ENCODE peak calls at places on chromosomes 7 and 10, in six cellular contexts. One of them, this sample, is unnamed. For H3K36me3, the result is how much of the 10 kb centered on the place peaks cover.

GRCh38 chr7:258476-259190 is 31.3 kb upstream of the FOXL3 start:
- DNase-seq in thoracic aorta: no peak
- DNase-seq in CD8-positive, alpha-beta T cell: no peak
- DNase-seq in Panc1: no peak
- DNase-seq in sigmoid colon: no peak
- DNase-seq in mammary epithelial cell: no peak
- DNase-seq in this sample: no peak

GRCh38 chr10:109040622-109041021 is 882.7 kb downstream of the XPNPEP1 start:
- DNase-seq in thoracic aorta: no peak
- DNase-seq in CD8-positive, alpha-beta T cell: no peak
- DNase-seq in Panc1: no peak
- DNase-seq in sigmoid colon: no peak
- DNase-seq in mammary epithelial cell: no peak
- DNase-seq in this sample: no peak

GRCh38 chr10:3036155-3036554 is 31.2 kb upstream of the PFKP start:
- DNase-seq in thoracic aorta: no peak
- DNase-seq in CD8-positive, alpha-beta T cell: no peak
- DNase-seq in Panc1: no peak
- DNase-seq in sigmoid colon: no peak
- DNase-seq in mammary epithelial cell: no peak
- DNase-seq in this sample: no peak

GRCh38 chr10:95262763-95263518 is 27.9 kb downstream of the PDLIM1 start:
- DNase-seq in thoracic aorta: no peak
- DNase-seq in CD8-positive, alpha-beta T cell: no peak
- DNase-seq in Panc1: no peak
- DNase-seq in sigmoid colon: no peak
- DNase-seq in mammary epithelial cell: no peak
- DNase-seq in this sample: no peak

GRCh38 chr7:449249-450019 is 70.2 kb downstream of the PDGFA start:
- DNase-seq in thoracic aorta: no peak
- DNase-seq in CD8-positive, alpha-beta T cell: no peak
- DNase-seq in Panc1: no peak
- DNase-seq in sigmoid colon: no peak
- DNase-seq in mammary epithelial cell: no peak
- DNase-seq in this sample: no peak

GRCh38 chr7:4430227-4430626 is 251.9 kb upstream of the FOXK1 start:
- DNase-seq in thoracic aorta: no peak
- DNase-seq in CD8-positive, alpha-beta T cell: no peak
- DNase-seq in Panc1: no peak
- DNase-seq in sigmoid colon: no peak
- DNase-seq in mammary epithelial cell: no peak
- DNase-seq in this sample: no peak

GRCh38 chr10:100710151-100710871 is 35.1 kb upstream of the PAX2 start:
- DNase-seq in thoracic aorta: no peak
- DNase-seq in CD8-positive, alpha-beta T cell: no peak
- DNase-seq in Panc1: no peak
- DNase-seq in sigmoid colon: no peak
- DNase-seq in mammary epithelial cell: no peak
- DNase-seq in this sample: no peak

GRCh38 chr10:121378402-121378801 is 219.8 kb downstream of the FGFR2 start:
- DNase-seq in thoracic aorta: no peak
- DNase-seq in CD8-positive, alpha-beta T cell: no peak
- DNase-seq in Panc1: no peak
- DNase-seq in sigmoid colon: no peak
- DNase-seq in mammary epithelial cell: no peak
- DNase-seq in this sample: no peak

GRCh38 chr7:111789880-111790279 is 227.6 kb upstream of the IMMP2L start:
- DNase-seq in thoracic aorta: no peak
- DNase-seq in CD8-positive, alpha-beta T cell: no peak
- DNase-seq in Panc1: no peak
- DNase-seq in sigmoid colon: no peak
- DNase-seq in mammary epithelial cell: no peak
- DNase-seq in this sample: no peak

GRCh38 chr7:67137464-67137863 is 140.8 kb downstream of the TYW1 start:
- DNase-seq in thoracic aorta: no peak
- DNase-seq in CD8-positive, alpha-beta T cell: no peak
- DNase-seq in Panc1: no peak
- DNase-seq in sigmoid colon: no peak
- DNase-seq in mammary epithelial cell: peak
- DNase-seq in this sample: no peak

GRCh38 chr7:47992446-47992845 is 13.0 kb upstream of the HUS1 start:
- DNase-seq in thoracic aorta: no peak
- DNase-seq in CD8-positive, alpha-beta T cell: no peak
- DNase-seq in Panc1: no peak
- DNase-seq in sigmoid colon: no peak
- DNase-seq in mammary epithelial cell: no peak
- DNase-seq in this sample: no peak

GRCh38 chr7:2928256-2928612 is 84.1 kb upstream of the GNA12 start:
- DNase-seq in thoracic aorta: no peak
- DNase-seq in CD8-positive, alpha-beta T cell: no peak
- DNase-seq in Panc1: no peak
- DNase-seq in sigmoid colon: no peak
- DNase-seq in mammary epithelial cell: no peak
- DNase-seq in this sample: no peak

GRCh38 chr10:116627386-116627933 is 6.7 kb downstream of the PNLIPRP2 start:
- DNase-seq in thoracic aorta: no peak
- DNase-seq in CD8-positive, alpha-beta T cell: no peak
- DNase-seq in Panc1: no peak
- DNase-seq in sigmoid colon: no peak
- DNase-seq in mammary epithelial cell: peak
- DNase-seq in this sample: no peak
- TF ChIP-seq CTCF in thoracic aorta: no peak
- TF ChIP-seq CTCF in CD8-positive, alpha-beta T cell: no peak
- TF ChIP-seq CTCF in Panc1: peak
- TF ChIP-seq CTCF in sigmoid colon: peak
- TF ChIP-seq CTCF in mammary epithelial cell: peak
- TF ChIP-seq CTCF in this sample: peak

DNA sequence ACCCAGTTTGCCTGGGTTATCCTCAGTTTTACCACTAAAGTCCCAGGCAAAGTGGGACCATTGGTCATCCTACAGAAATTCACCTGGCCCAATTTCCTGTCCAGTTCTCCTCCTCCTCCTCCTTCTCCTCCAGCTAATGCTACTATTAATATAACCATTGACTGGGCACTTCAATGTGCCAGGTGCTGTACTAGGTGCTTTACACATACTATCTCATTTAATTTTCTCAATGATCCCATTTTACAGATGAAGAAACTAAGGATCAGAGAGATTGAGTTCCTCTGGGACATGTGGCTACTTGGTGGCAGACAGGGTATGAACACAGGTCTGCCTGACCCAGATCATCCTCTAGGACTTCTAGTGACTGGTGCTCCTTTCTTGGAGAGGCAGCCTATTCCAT is 79.0 kb downstream of the MYOF start:
- DNase-seq in thoracic aorta: no peak
- DNase-seq in CD8-positive, alpha-beta T cell: no peak
- DNase-seq in Panc1: no peak
- DNase-seq in sigmoid colon: no peak
- DNase-seq in mammary epithelial cell: no peak
- DNase-seq in this sample: no peak
- H3K36me3 ChIP-seq in thoracic aorta: under half
- H3K36me3 ChIP-seq in CD8-positive, alpha-beta T cell: under half
- H3K36me3 ChIP-seq in Panc1: half or more
- H3K36me3 ChIP-seq in sigmoid colon: under half
- H3K36me3 ChIP-seq in mammary epithelial cell: under half
- H3K36me3 ChIP-seq in this sample: under half

GRCh38 chr10:132342553-132342952 is 10.6 kb downstream of the LRRC27 start:
- DNase-seq in thoracic aorta: no peak
- DNase-seq in CD8-positive, alpha-beta T cell: no peak
- DNase-seq in Panc1: no peak
- DNase-seq in sigmoid colon: no peak
- DNase-seq in mammary epithelial cell: no peak
- DNase-seq in this sample: no peak
- H3K4me3 ChIP-seq in thoracic aorta: no peak
- H3K4me3 ChIP-seq in CD8-positive, alpha-beta T cell: no peak
- H3K4me3 ChIP-seq in Panc1: no peak
- H3K4me3 ChIP-seq in sigmoid colon: no peak
- H3K4me3 ChIP-seq in mammary epithelial cell: no peak
- H3K4me3 ChIP-seq in this sample: no peak

GRCh38 chr10:44809652-44810051 is 101.5 kb upstream of the TMEM72 start:
- DNase-seq in thoracic aorta: no peak
- DNase-seq in CD8-positive, alpha-beta T cell: no peak
- DNase-seq in Panc1: no peak
- DNase-seq in sigmoid colon: no peak
- DNase-seq in mammary epithelial cell: no peak
- DNase-seq in this sample: no peak
- TF ChIP-seq CTCF in thoracic aorta: no peak
- TF ChIP-seq CTCF in CD8-positive, alpha-beta T cell: no peak
- TF ChIP-seq CTCF in Panc1: peak
- TF ChIP-seq CTCF in sigmoid colon: no peak
- TF ChIP-seq CTCF in mammary epithelial cell: no peak
- TF ChIP-seq CTCF in this sample: peak

GRCh38 chr10:86449926-86450558 is 71.5 kb downstream of the WAPL start:
- DNase-seq in thoracic aorta: no peak
- DNase-seq in CD8-positive, alpha-beta T cell: no peak
- DNase-seq in Panc1: no peak
- DNase-seq in sigmoid colon: no peak
- DNase-seq in mammary epithelial cell: no peak
- DNase-seq in this sample: no peak
- H3K36me3 ChIP-seq in thoracic aorta: under half
- H3K36me3 ChIP-seq in CD8-positive, alpha-beta T cell: under half
- H3K36me3 ChIP-seq in Panc1: half or more
- H3K36me3 ChIP-seq in sigmoid colon: under half
- H3K36me3 ChIP-seq in mammary epithelial cell: under half
- H3K36me3 ChIP-seq in this sample: under half

GRCh38 chr10:63707254-63707910 is 186.2 kb downstream of the REEP3 start:
- DNase-seq in thoracic aorta: no peak
- DNase-seq in CD8-positive, alpha-beta T cell: no peak
- DNase-seq in Panc1: peak
- DNase-seq in sigmoid colon: no peak
- DNase-seq in mammary epithelial cell: peak
- DNase-seq in this sample: peak
- H3K4me3 ChIP-seq in thoracic aorta: no peak
- H3K4me3 ChIP-seq in CD8-positive, alpha-beta T cell: no peak
- H3K4me3 ChIP-seq in Panc1: no peak
- H3K4me3 ChIP-seq in sigmoid colon: no peak
- H3K4me3 ChIP-seq in mammary epithelial cell: no peak
- H3K4me3 ChIP-seq in this sample: no peak

DNA sequence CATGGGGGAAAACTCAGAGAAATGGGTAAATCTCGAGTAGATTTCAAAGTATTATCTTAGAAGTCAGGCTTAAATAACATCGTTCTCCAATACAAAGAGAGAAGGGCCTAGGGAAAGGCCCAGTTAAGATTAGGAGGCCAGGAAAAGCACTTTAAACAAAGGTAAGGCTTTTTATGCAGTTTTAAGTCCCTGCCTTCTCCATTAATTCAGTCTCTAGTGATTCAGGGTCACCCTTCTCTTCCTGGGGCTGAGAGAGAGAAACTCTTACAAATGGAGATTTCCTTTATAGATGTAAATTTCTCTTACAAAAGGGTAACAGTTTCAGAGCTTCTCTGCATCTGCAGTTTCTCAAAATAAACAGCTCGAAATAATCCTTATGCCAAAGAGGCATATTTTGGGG is 179.3 kb downstream of the HECW1 start:
- DNase-seq in thoracic aorta: no peak
- DNase-seq in CD8-positive, alpha-beta T cell: no peak
- DNase-seq in Panc1: no peak
- DNase-seq in sigmoid colon: no peak
- DNase-seq in mammary epithelial cell: no peak
- DNase-seq in this sample: no peak
- TF ChIP-seq CTCF in thoracic aorta: no peak
- TF ChIP-seq CTCF in CD8-positive, alpha-beta T cell: no peak
- TF ChIP-seq CTCF in Panc1: no peak
- TF ChIP-seq CTCF in sigmoid colon: no peak
- TF ChIP-seq CTCF in mammary epithelial cell: no peak
- TF ChIP-seq CTCF in this sample: no peak

This sample was measured in BJ.